ENCODE peak calls at places on chromosomes 1 and 21, in eight cellular contexts. G is progenitor cell of endocrine pancreas, M is fibroblast of mammary gland, Z is fibroblast of villous mesenchyme, O is OCI-LY7, R is body of pancreas, P is stomach, Q is heart right ventricle. D is an unnamed sample.

GRCh38 chr1:160207751-160208150 is 2.6 kb downstream of the PEA15 start:
- DNase-seq in O (no peak), R (no peak), G (no peak), Q (no peak), Z (peak; percentile 16), M (no peak), P (no peak), D (no peak)

GRCh38 chr1:181097242-181097641 is 8.7 kb downstream of the IER5 start:
- DNase-seq in O (no peak), M (peak; percentile 64), P (no peak), G (no peak), R (no peak), Z (peak; percentile 42), Q (no peak), D (no peak)

GRCh38 chr1:210457566-210457965 is 128.9 kb downstream of the HHAT start:
- DNase-seq in G (no peak), R (no peak), Q (no peak), M (no peak), O (no peak), P (no peak), Z (no peak), D (no peak)

GRCh38 chr1:96861836-96862235 is 140.3 kb downstream of the PTBP2 start:
- DNase-seq in O (no peak), M (no peak), R (no peak), Q (no peak), Z (no peak), G (no peak), P (no peak), D (no peak)

GRCh38 chr1:20449736-20450311 is 36.2 kb downstream of the CAMK2N1 start:
- DNase-seq in Q (no peak), R (no peak), G (no peak), O (no peak), Z (peak; percentile 13), P (no peak), M (peak; percentile 97), D (peak; percentile 94)

GRCh38 chr1:11806307-11806936 is 431 bp downstream of the CLCN6 start:
- DNase-seq in M (peak; percentile 49), G (no peak), R (no peak), P (no peak), O (no peak), Z (peak; percentile 36), Q (no peak), D (peak; percentile 37)

GRCh38 chr1:160575112-160575664 is 4.1 kb downstream of the CD84 start:
- DNase-seq in M (no peak), O (peak; percentile 31), G (no peak), R (peak; percentile 46), Q (no peak), P (no peak), Z (no peak), D (no peak)

GRCh38 chr1:11701551-11701961 is 10.0 kb downstream of the DRAXIN start:
- DNase-seq in Q (no peak), O (no peak), G (no peak), Z (no peak), P (no peak), R (no peak), M (no peak), D (no peak)

GRCh38 chr1:230123280-230124186 is 56.5 kb downstream of the GALNT2 start:
- DNase-seq in M (peak; percentile 90), O (peak; percentile 92), G (no peak), Z (peak; percentile 79), R (no peak), P (no peak), Q (no peak), D (no peak)

GRCh38 chr1:54559771-54560231 is 11.8 kb downstream of the ACOT11 start:
- DNase-seq in G (no peak), M (no peak), R (no peak), Q (peak; percentile 77), Z (peak; percentile 30), O (no peak), P (no peak), D (no peak)

GRCh38 chr1:177983824-177984528 is 14.1 kb upstream of the SEC16B start:
- DNase-seq in M (peak; percentile 98), Z (peak; percentile 93), Q (no peak), R (peak; percentile 89), P (no peak), G (no peak), O (no peak), D (peak; percentile 67)

GRCh38 chr1:6969106-6969505 is 183.9 kb downstream of the CAMTA1 start:
- DNase-seq in G (no peak), O (no peak), R (no peak), P (no peak), Q (no peak), M (peak; percentile 15), Z (no peak), D (no peak)

GRCh38 chr1:26038477-26038876 is 7.4 kb downstream of the SLC30A2 start:
- DNase-seq in Q (no peak), M (no peak), R (peak; percentile 78), P (no peak), Z (no peak), G (no peak), O (no peak), D (peak; percentile 8)

GRCh38 chr1:189269011-189269410 is 1208.7 kb downstream of the BRINP3 start:
- DNase-seq in G (no peak), M (peak; percentile 28), P (no peak), O (peak; percentile 37), R (no peak), Z (peak; percentile 11), Q (no peak), D (no peak)

GRCh38 chr1:98373055-98373454 is 288.5 kb upstream of the SNX7 start:
- DNase-seq in Q (no peak), Z (no peak), M (no peak), R (no peak), O (no peak), G (no peak), P (no peak), D (no peak)

GRCh38 chr1:75265792-75266191 is 131.6 kb downstream of the LHX8 start:
- DNase-seq in O (peak; percentile 37), G (no peak), R (peak; percentile 32), Z (peak; percentile 23), Q (no peak), P (no peak), M (peak; percentile 19), D (peak; percentile 43)

GRCh38 chr1:53644909-53645689 is 93.9 kb downstream of the GLIS1 start:
- DNase-seq in O (no peak), R (no peak), G (no peak), Z (no peak), Q (no peak), M (no peak), P (peak; percentile 20), D (no peak)

GRCh38 chr1:32338637-32339145 is 2.7 kb upstream of the MARCKSL1 start:
- DNase-seq in G (no peak), Z (no peak), Q (no peak), R (no peak), O (no peak), P (no peak), M (no peak), D (no peak)

GRCh38 chr1:234967121-234967520 is 161.5 kb downstream of the TOMM20 start:
- DNase-seq in Q (no peak), Z (no peak), M (no peak), P (no peak), O (no peak), R (no peak), G (no peak), D (no peak)

GRCh38 chr1:7553042-7553690 is 217.9 kb upstream of the VAMP3 start:
- DNase-seq in Q (no peak), O (no peak), G (no peak), Z (no peak), R (no peak), M (no peak), P (no peak), D (no peak)

GRCh38 chr21:36402339-36402738 is 17.1 kb downstream of the CHAF1B start:
- DNase-seq in R (no peak), O (no peak), Q (no peak), G (no peak), Z (no peak), M (no peak), P (no peak), D (no peak)

GRCh38 chr1:115466433-115466832 is 128.4 kb upstream of the NGF start:
- DNase-seq in M (no peak), Z (peak; percentile 13), O (no peak), P (no peak), G (no peak), Q (no peak), R (no peak), D (no peak)
- TF ChIP-seq CTCF in M (peak; percentile 18), Z (peak; percentile 36), O (no peak), P (no peak), G (peak; percentile 40), Q (no peak), R (no peak), D (no peak)

DNA sequence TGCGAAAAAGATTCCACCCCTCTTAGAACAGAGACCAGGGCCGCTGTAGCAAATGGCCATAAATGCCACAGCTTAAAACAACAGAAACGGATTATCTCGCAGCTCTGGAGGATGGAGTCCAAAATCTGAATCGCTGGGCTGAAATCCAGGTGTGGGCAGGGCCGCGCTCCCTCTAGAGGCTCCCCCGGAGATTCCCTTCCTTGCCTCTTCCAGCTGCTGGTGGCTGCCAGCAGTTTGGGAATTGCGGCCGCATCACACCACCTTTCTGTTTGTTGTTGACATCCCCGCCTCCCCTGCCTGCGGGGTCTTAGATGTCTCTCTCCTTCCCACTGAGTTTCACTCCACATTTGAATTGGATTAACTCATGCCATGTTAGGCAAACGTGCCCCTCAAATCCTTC is 15.6 kb downstream of the PDE9A start:
- DNase-seq in Z (no peak), M (peak; percentile 42), O (no peak), Q (peak; percentile 36), G (no peak), P (no peak), R (no peak), D (no peak)
- TF ChIP-seq CTCF in Z (peak; percentile 32), M (peak; percentile 43), O (no peak), Q (no peak), G (peak; percentile 29), P (peak; percentile 6), R (no peak), D (no peak)

GRCh38 chr1:162927421-162927820 is 66.4 kb upstream of the CCDC190 start:
- DNase-seq in O (no peak), R (no peak), G (no peak), Q (no peak), Z (no peak), M (no peak), P (no peak), D (no peak)
- TF ChIP-seq CTCF in O (no peak), R (no peak), G (no peak), Q (no peak), Z (no peak), M (no peak), P (no peak), D (no peak)

GRCh38 chr1:243712242-243712641 is 137.8 kb downstream of the AKT3 start:
- DNase-seq in G (no peak), R (no peak), M (no peak), Z (no peak), O (no peak), P (no peak), Q (no peak), D (no peak)

GRCh38 chr1:243710467-243710866 is 139.6 kb downstream of the AKT3 start:
- DNase-seq in G (no peak), P (no peak), R (no peak), O (no peak), Q (no peak), M (no peak), Z (no peak), D (no peak)

GRCh38 chr1:243706563-243706962 is 143.5 kb downstream of the AKT3 start:
- DNase-seq in Z (no peak), Q (no peak), M (no peak), R (no peak), P (no peak), G (no peak), O (no peak), D (no peak)

GRCh38 chr1:243705585-243705984 is 144.5 kb downstream of the AKT3 start:
- DNase-seq in Q (no peak), R (no peak), G (no peak), Z (no peak), P (no peak), M (no peak), O (no peak), D (no peak)

GRCh38 chr1:243708210-243708609 is 141.8 kb downstream of the AKT3 start:
- DNase-seq in O (no peak), Z (no peak), M (no peak), R (no peak), G (no peak), P (no peak), Q (no peak), D (peak; percentile 15)
- TF ChIP-seq CTCF in O (peak; percentile 63), Z (peak; percentile 26), M (peak; percentile 13), R (peak; percentile 34), G (peak; percentile 35), P (no peak), Q (no peak), D (peak; percentile 2)